ENCODE peak calls at places on chromosomes 13 and 19, in seven cellular contexts. Y is NCI-H1105 treated with DMSO at 0.1 percent for 48 hours, S is fibroblast of gingiva, V is caudate nucleus, E is ELF-1, X is HT1080, C is AG08396. F is an unnamed sample.

GRCh38 chr13:98295371-98295770 is 118.3 kb upstream of the RNF113B start:
- DNase-seq in Y (no peak), S (no peak), V (no peak), E (no peak), X (no peak), C (no peak), F (no peak)

GRCh38 chr13:47175172-47175806 is 278.4 kb upstream of the HTR2A start:
- DNase-seq in Y (no peak), S (peak; percentile 77), V (no peak), E (no peak), X (peak; percentile 93), C (peak; percentile 25), F (peak; percentile 34)

GRCh38 chr13:96229356-96229755 is 139.4 kb downstream of the HS6ST3 start:
- DNase-seq in Y (no peak), S (peak; percentile 3), V (no peak), E (peak; percentile 57), X (peak; percentile 42), C (no peak), F (no peak)

GRCh38 chr13:94641432-94641941 is 39.8 kb downstream of the GPR180 start:
- DNase-seq in Y (peak; percentile 55), S (peak; percentile 74), V (no peak), E (no peak), X (peak; percentile 48), C (peak; percentile 55), F (no peak)

GRCh38 chr19:49145485-49146407 is 9.4 kb downstream of the HRC start:
- DNase-seq in Y (peak; percentile 50), S (peak; percentile 69), V (peak; percentile 16), E (peak; percentile 96), X (peak; percentile 64), C (peak; percentile 82), F (peak; percentile 47)

GRCh38 chr19:3370214-3370720 is 3.9 kb downstream of the NFIC start:
- DNase-seq in Y (no peak), S (no peak), V (no peak), E (no peak), X (no peak), C (no peak), F (no peak)

GRCh38 chr13:73334459-73334858 is 275.7 kb downstream of the KLF5 start:
- DNase-seq in Y (no peak), S (peak; percentile 7), V (no peak), E (no peak), X (peak; percentile 15), C (no peak), F (peak; percentile 12)

GRCh38 chr13:33228645-33229445 is 56.7 kb downstream of the STARD13 start:
- DNase-seq in Y (peak; percentile 29), S (peak; percentile 88), V (no peak), E (peak; percentile 30), X (peak; percentile 46), C (peak; percentile 20), F (no peak)

GRCh38 chr19:5423567-5424125 is 31.6 kb upstream of the ZNRF4 start:
- DNase-seq in Y (no peak), S (no peak), V (no peak), E (no peak), X (no peak), C (no peak), F (no peak)

GRCh38 chr19:20035935-20036334 is 3.4 kb downstream of the ZNF682 start:
- DNase-seq in Y (no peak), S (no peak), V (no peak), E (no peak), X (no peak), C (no peak), F (no peak)

GRCh38 chr13:23609414-23610186 is 39.4 kb downstream of the TNFRSF19 start:
- DNase-seq in Y (peak; percentile 38), S (peak; percentile 81), V (no peak), E (no peak), X (no peak), C (peak; percentile 51), F (no peak)

GRCh38 chr13:23462815-23463559 is 29.5 kb upstream of the SACS start:
- DNase-seq in Y (no peak), S (no peak), V (no peak), E (no peak), X (no peak), C (no peak), F (no peak)

GRCh38 chr13:73914119-73914518 is 220.1 kb downstream of the KLF12 start:
- DNase-seq in Y (no peak), S (peak; percentile 17), V (no peak), E (peak; percentile 36), X (no peak), C (no peak), F (no peak)

GRCh38 chr13:101654916-101655315 is 202.4 kb downstream of the ITGBL1 start:
- DNase-seq in Y (no peak), S (no peak), V (no peak), E (no peak), X (no peak), C (no peak), F (peak; percentile 98)

GRCh38 chr19:17327654-17328516 is 6.8 kb downstream of the ANO8 start:
- DNase-seq in Y (peak; percentile 11), S (no peak), V (no peak), E (peak; percentile 96), X (no peak), C (no peak), F (peak; percentile 83)

GRCh38 chr13:37889102-37889501 is 19.5 kb upstream of the TRPC4 start:
- DNase-seq in Y (no peak), S (no peak), V (no peak), E (no peak), X (peak; percentile 48), C (no peak), F (no peak)

GRCh38 chr13:28885191-28885590 is 65.1 kb downstream of the MTUS2 start:
- DNase-seq in Y (no peak), S (no peak), V (no peak), E (no peak), X (no peak), C (no peak), F (no peak)

GRCh38 chr13:113841355-113841653 is 22.6 kb downstream of the GAS6 start:
- DNase-seq in Y (no peak), S (no peak), V (no peak), E (no peak), X (no peak), C (no peak), F (no peak)

GRCh38 chr13:114313061-114313860 is 1.0 kb upstream of the CHAMP1 start:
- DNase-seq in Y (no peak), S (no peak), V (no peak), E (peak; percentile 8), X (peak; percentile 68), C (no peak), F (peak; percentile 23)

GRCh38 chr19:28242317-28242927 is 970.5 kb downstream of the UQCRFS1 start:
- DNase-seq in Y (peak; percentile 61), S (peak; percentile 25), V (no peak), E (peak; percentile 67), X (peak; percentile 42), C (peak; percentile 12), F (peak; percentile 6)

GRCh38 chr13:97298816-97299215 is 76.7 kb downstream of the MBNL2 start:
- DNase-seq in Y (no peak), S (no peak), V (no peak), E (no peak), X (no peak), C (no peak), F (no peak)

GRCh38 chr19:49596954-49597702 is 6.1 kb downstream of the PRR12 start:
- DNase-seq in Y (no peak), S (no peak), V (no peak), E (no peak), X (no peak), C (no peak), F (no peak)

GRCh38 chr19:7550987-7551761 is 15.7 kb downstream of the PNPLA6 start:
- DNase-seq in Y (no peak), S (peak; percentile 19), V (peak; percentile 70), E (peak; percentile 98), X (peak; percentile 34), C (peak; percentile 74), F (no peak)

GRCh38 chr13:39876258-39876657 is 220.8 kb downstream of the COG6 start:
- DNase-seq in Y (no peak), S (peak; percentile 81), V (no peak), E (no peak), X (peak; percentile 87), C (peak; percentile 70), F (peak; percentile 87)

GRCh38 chr19:35260694-35261304 is 8.0 kb upstream of the USF2 start:
- DNase-seq in Y (no peak), S (no peak), V (no peak), E (no peak), X (no peak), C (no peak), F (no peak)

GRCh38 chr19:28424041-28424440 is 788.9 kb downstream of the UQCRFS1 start:
- DNase-seq in Y (no peak), S (no peak), V (no peak), E (peak; percentile 69), X (no peak), C (no peak), F (no peak)

GRCh38 chr19:49441210-49441959 is at the start of gene SLC17A7:
- DNase-seq in Y (peak; percentile 14), S (no peak), V (no peak), E (peak; percentile 51), X (no peak), C (peak; percentile 67), F (no peak)

GRCh38 chr19:8526345-8527062 is 12.5 kb upstream of the ZNF414 start:
- DNase-seq in Y (peak; percentile 70), S (peak; percentile 87), V (peak; percentile 34), E (peak; percentile 94), X (no peak), C (peak; percentile 94), F (peak; percentile 66)